ENCODE peak calls at places on chromosome 3, in six cellular contexts. X is ovary, S is hippocampal formation, A is neural crest cell, V is activated gamma-delta T cell treated with Interleukin-2 at 50 U/mL for 16 hours, Y is NCI-H146. J is an unnamed sample.
A peak's percentile ranks its signal among the peaks of the same experiment; 100 is the strongest.

GRCh38 chr3:23944861-23945652 is at the start of gene NR1D2:
- DNase-seq in X (peak; percentile 89), Y (peak; percentile 81), A (peak; percentile 70), V (peak; percentile 79), S (peak; percentile 76), J (peak; percentile 85)

GRCh38 chr3:88180398-88180999 is 30.7 kb downstream of the C3orf38 start:
- DNase-seq in A (no peak), X (no peak), Y (no peak), S (peak; percentile 33), V (peak; percentile 15), J (peak; percentile 1)

GRCh38 chr3:64074091-64074490 is 50.8 kb upstream of the PSMD6 start:
- DNase-seq in X (no peak), Y (no peak), A (no peak), S (no peak), V (no peak), J (no peak)

GRCh38 chr3:146854523-146854922 is 249.4 kb upstream of the PLSCR5 start:
- DNase-seq in S (no peak), A (no peak), Y (no peak), X (no peak), V (no peak), J (no peak)

GRCh38 chr3:127953092-127953491 is 38.1 kb downstream of the KBTBD12 start:
- DNase-seq in V (no peak), X (no peak), A (no peak), S (no peak), Y (no peak), J (no peak)

GRCh38 chr3:88986834-88987233 is 120.6 kb upstream of the EPHA3 start:
- DNase-seq in X (no peak), A (no peak), V (no peak), S (no peak), Y (no peak), J (no peak)

GRCh38 chr3:185649414-185649813 is 63.3 kb downstream of the SENP2 start:
- DNase-seq in Y (no peak), S (no peak), X (no peak), V (no peak), A (no peak), J (no peak)

GRCh38 chr3:37224879-37225278 is 50.5 kb upstream of the LRRFIP2 start:
- DNase-seq in X (no peak), S (no peak), A (no peak), V (no peak), Y (no peak), J (no peak)

GRCh38 chr3:15932348-15933300 is 134.8 kb upstream of the ANKRD28 start:
- DNase-seq in Y (no peak), X (no peak), V (no peak), A (no peak), S (no peak), J (no peak)

GRCh38 chr3:46565607-46566039 is 479 bp downstream of the LRRC2 start:
- DNase-seq in X (peak; percentile 42), A (peak; percentile 31), Y (no peak), S (no peak), V (no peak), J (peak; percentile 19)

GRCh38 chr3:70352215-70352614 is 39.8 kb upstream of the MDFIC2 start:
- DNase-seq in A (no peak), Y (no peak), X (no peak), V (no peak), S (no peak), J (peak; percentile 10)

GRCh38 chr3:4813855-4814254 is 165.4 kb upstream of the BHLHE40 start:
- DNase-seq in A (no peak), S (no peak), X (no peak), Y (no peak), V (no peak), J (no peak)

GRCh38 chr3:143327388-143327787 is 207.8 kb downstream of the CHST2 start:
- DNase-seq in V (no peak), Y (no peak), A (no peak), S (no peak), X (no peak), J (no peak)

GRCh38 chr3:102259636-102260035 is 175.2 kb upstream of the ZPLD1 start:
- DNase-seq in X (no peak), V (no peak), Y (no peak), S (no peak), A (no peak), J (no peak)

GRCh38 chr3:16313955-16314645 is 49.1 kb downstream of the OXNAD1 start:
- DNase-seq in V (no peak), S (no peak), A (no peak), X (no peak), Y (no peak), J (no peak)

GRCh38 chr3:56775356-56775914 is 26.3 kb downstream of the ARHGEF3 start:
- DNase-seq in Y (no peak), V (no peak), S (no peak), A (no peak), X (no peak), J (no peak)

GRCh38 chr3:39267631-39268553 is 11.9 kb downstream of the CX3CR1 start:
- DNase-seq in A (no peak), S (no peak), X (no peak), Y (no peak), V (peak; percentile 67), J (no peak)

GRCh38 chr3:140501054-140501769 is 176.7 kb upstream of the TRIM42 start:
- DNase-seq in X (no peak), A (no peak), Y (no peak), S (no peak), V (no peak), J (no peak)

GRCh38 chr3:69370156-69370944 is 15.5 kb downstream of the FRMD4B start:
- DNase-seq in Y (no peak), A (no peak), X (no peak), V (peak; percentile 19), S (peak; percentile 47), J (no peak)

GRCh38 chr3:114453296-114453888 is 159.6 kb downstream of the TIGIT start:
- DNase-seq in S (no peak), X (no peak), V (no peak), A (no peak), Y (no peak), J (no peak)

GRCh38 chr3:150830094-150830681 is 67.2 kb upstream of the SIAH2 start:
- DNase-seq in Y (peak; percentile 35), V (no peak), X (no peak), A (no peak), S (no peak), J (peak; percentile 37)

GRCh38 chr3:197749315-197749600 is 425 bp upstream of the FYTTD1 start:
- DNase-seq in S (peak; percentile 76), X (no peak), A (no peak), V (peak; percentile 53), Y (peak; percentile 88), J (peak; percentile 80)

GRCh38 chr3:54621181-54621580 is 306.7 kb downstream of the LRTM1 start:
- DNase-seq in Y (peak; percentile 36), S (no peak), V (no peak), A (no peak), X (no peak), J (no peak)

GRCh38 chr3:9433884-9434521 is 36.6 kb downstream of the SETD5 start:
- DNase-seq in A (no peak), S (no peak), Y (no peak), V (no peak), X (no peak), J (no peak)

GRCh38 chr3:171842864-171843511 is at the start of gene TMEM212:
- DNase-seq in V (no peak), A (no peak), X (no peak), Y (no peak), S (no peak), J (peak; percentile 38)

GRCh38 chr3:177295116-177295515 is 97.8 kb upstream of the TBL1XR1 start:
- DNase-seq in S (no peak), Y (no peak), X (no peak), A (no peak), V (no peak), J (no peak)

GRCh38 chr3:23807161-23808015 is 1.6 kb downstream of the UBE2E1 start:
- DNase-seq in A (no peak), Y (no peak), X (no peak), V (peak; percentile 5), S (peak; percentile 24), J (peak; percentile 8)

GRCh38 chr3:195554458-195554857 is 11.3 kb upstream of the PPP1R2 start:
- DNase-seq in A (no peak), V (no peak), X (no peak), S (no peak), Y (no peak), J (no peak)

GRCh38 chr3:129120254-129121004 is 1.2 kb downstream of the RAB43 start:
- DNase-seq in S (peak; percentile 12), A (peak; percentile 38), V (peak; percentile 92), X (peak; percentile 84), Y (peak; percentile 31), J (peak; percentile 57)

GRCh38 chr3:119418091-119418512 is 45.3 kb downstream of the TMEM39A start:
- DNase-seq in V (no peak), S (no peak), Y (no peak), X (no peak), A (no peak), J (no peak)

GRCh38 chr3:111541911-111542483 is at the start of gene CD96:
- DNase-seq in A (no peak), S (no peak), X (no peak), Y (no peak), V (peak; percentile 68), J (no peak)

GRCh38 chr3:24352893-24353553 is 141.6 kb downstream of the THRB start:
- DNase-seq in A (no peak), S (no peak), Y (no peak), X (no peak), V (no peak), J (no peak)

GRCh38 chr3:139564290-139564861 is 24.8 kb upstream of the RBP1 start:
- DNase-seq in A (no peak), V (no peak), Y (peak; percentile 56), S (no peak), X (peak; percentile 40), J (peak; percentile 50)

GRCh38 chr3:9552252-9552999 is 1.2 kb downstream of the LHFPL4 start:
- DNase-seq in X (peak; percentile 38), Y (no peak), V (peak; percentile 19), S (no peak), A (peak; percentile 66), J (peak; percentile 18)

GRCh38 chr3:10228248-10228950 is 19.9 kb upstream of the TATDN2 start:
- DNase-seq in V (no peak), A (no peak), X (no peak), S (no peak), Y (no peak), J (no peak)

GRCh38 chr3:119098620-119099222 is 47.2 kb upstream of the TEX55 start:
- DNase-seq in A (peak; percentile 33), S (peak; percentile 31), X (no peak), V (no peak), Y (peak; percentile 19), J (peak; percentile 51)